ENCODE peak calls at places on chromosome X, in six cellular contexts. T is mesendoderm, S is tibial artery, W is heart right ventricle, X is cardiac muscle cell, F is A549. L is an unnamed sample. For H3K4me1, the result is how much of the 10 kb centered on the place peaks cover.

GRCh38 chrX:10636337-10636736 is 16.0 kb upstream of the MID1 start:
- DNase-seq in T (peak), S (peak), W (no peak), X (peak), F (peak), L (peak)

GRCh38 chrX:101483705-101484104 is 1.6 kb upstream of the ARMCX4 start:
- DNase-seq in T (peak), S (no peak), W (no peak), X (no peak), F (no peak), L (no peak)

GRCh38 chrX:112043997-112044396 is 38.6 kb downstream of the TRPC5 start:
- DNase-seq in T (peak), S (no peak), W (no peak), X (peak), F (peak), L (no peak)

GRCh38 chrX:115233497-115234219 is at the start of gene LRCH2:
- DNase-seq in T (peak), S (peak), W (peak), X (peak), F (no peak), L (peak)

GRCh38 chrX:40152173-40152705 is 54.5 kb upstream of the BCOR start:
- DNase-seq in T (peak), S (no peak), W (peak), X (no peak), F (no peak), L (no peak)

GRCh38 chrX:57772637-57773036 is 92.6 kb upstream of the NLRP2B start:
- DNase-seq in T (peak), S (no peak), W (no peak), X (no peak), F (peak), L (peak)

GRCh38 chrX:45750639-45751038 is 550.0 kb upstream of the DIPK2B start:
- DNase-seq in T (no peak), S (no peak), W (no peak), X (no peak), F (no peak), L (no peak)

GRCh38 chrX:22577181-22577580 is 304.5 kb downstream of the CBLL2 start:
- DNase-seq in T (no peak), S (no peak), W (no peak), X (no peak), F (peak), L (no peak)

GRCh38 chrX:42694260-42694815 is 83.6 kb downstream of the PPP1R2C start:
- DNase-seq in T (no peak), S (no peak), W (no peak), X (no peak), F (peak), L (no peak)

GRCh38 chrX:65758505-65758904 is 91.1 kb downstream of the MSN start:
- DNase-seq in T (no peak), S (no peak), W (no peak), X (no peak), F (no peak), L (no peak)

GRCh38 chrX:2374086-2374485 is 126.7 kb downstream of the DHRSX start:
- DNase-seq in T (no peak), S (no peak), W (no peak), X (peak), F (no peak), L (no peak)

GRCh38 chrX:143788265-143788664 is 67.7 kb upstream of the SPANXN2 start:
- DNase-seq in T (peak), S (no peak), W (no peak), X (peak), F (peak), L (no peak)

GRCh38 chrX:53729756-53730155 is 43.2 kb upstream of the HUWE1 start:
- DNase-seq in T (no peak), S (no peak), W (no peak), X (peak), F (no peak), L (no peak)

GRCh38 chrX:22559506-22559905 is 286.8 kb downstream of the CBLL2 start:
- DNase-seq in T (no peak), S (no peak), W (no peak), X (no peak), F (no peak), L (no peak)

GRCh38 chrX:20112022-20112421 is 4.7 kb downstream of the MAP7D2 start:
- DNase-seq in T (peak), S (no peak), W (no peak), X (no peak), F (no peak), L (no peak)

GRCh38 chrX:20118065-20118824 is 1.5 kb upstream of the MAP7D2 start:
- DNase-seq in T (no peak), S (no peak), W (no peak), X (no peak), F (peak), L (no peak)

GRCh38 chrX:20116575-20117240 is at the start of gene MAP7D2:
- DNase-seq in T (peak), S (no peak), W (no peak), X (no peak), F (peak), L (no peak)

GRCh38 chrX:20116087-20116574 is 576 bp downstream of the MAP7D2 start:
- DNase-seq in T (peak), S (no peak), W (no peak), X (no peak), F (peak), L (no peak)
- H3K4me3 ChIP-seq in T (no peak), S (peak), W (peak), X (peak), F (peak), L (no peak)

GRCh38 chrX:19793471-19793870 is 93.9 kb downstream of the SH3KBP1 start:
- DNase-seq in T (no peak), S (no peak), W (no peak), X (no peak), F (no peak), L (no peak)
- H3K4me1 ChIP-seq in T (under half), S (under half), W (under half), X (under half), F (under half), L (under half)

GRCh38 chrX:3791449-3791848 is 78.0 kb upstream of the PRKX start:
- DNase-seq in T (no peak), S (no peak), W (no peak), X (no peak), F (no peak), L (no peak)

DNA sequence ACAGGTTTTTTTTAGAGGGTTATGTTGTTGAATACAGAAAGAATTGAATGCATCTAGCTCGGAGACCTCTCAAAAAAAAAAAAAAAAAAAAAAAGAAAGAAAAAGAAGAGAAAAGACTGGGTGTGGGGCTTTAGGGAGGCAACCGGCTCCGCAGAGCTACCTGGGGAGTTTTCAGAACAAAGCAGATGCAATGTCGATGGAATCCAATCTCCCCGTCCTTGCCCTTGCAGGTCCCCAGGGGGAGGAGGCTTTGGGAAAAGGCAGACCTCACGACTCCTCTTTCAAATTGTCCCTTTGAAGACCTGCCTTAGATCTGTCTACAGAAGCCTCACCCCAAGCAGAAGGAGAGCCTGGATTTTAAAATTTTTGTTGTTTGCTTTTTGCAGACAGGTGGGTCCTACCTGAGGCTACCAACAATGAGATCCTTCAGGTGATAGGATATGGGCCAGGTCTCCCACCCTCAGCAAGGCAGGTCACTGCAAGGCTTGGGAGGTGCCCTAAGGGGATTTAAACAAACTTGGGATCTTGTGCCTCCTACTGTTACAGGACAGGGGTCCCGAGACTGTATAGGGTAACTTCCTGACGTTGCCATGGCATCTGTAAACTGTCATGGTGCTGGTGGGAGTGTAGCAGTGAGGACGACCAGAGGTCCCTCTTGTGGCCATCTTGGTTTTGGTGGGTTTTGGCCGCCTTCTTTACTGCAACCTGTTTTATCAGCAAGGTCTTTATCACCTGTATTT is 75.2 kb upstream of the PRKX start:
- DNase-seq in T (peak), S (no peak), W (no peak), X (no peak), F (no peak), L (peak)
- H3K4me3 ChIP-seq in T (no peak), S (no peak), W (no peak), X (no peak), F (no peak), L (no peak)

GRCh38 chrX:38985945-38986344 is 184.7 kb downstream of the MID1IP1 start:
- DNase-seq in T (no peak), S (no peak), W (no peak), X (no peak), F (no peak), L (no peak)
- H3K4me1 ChIP-seq in T (under half), S (under half), W (under half), X (under half), F (under half), L (under half)

DNA sequence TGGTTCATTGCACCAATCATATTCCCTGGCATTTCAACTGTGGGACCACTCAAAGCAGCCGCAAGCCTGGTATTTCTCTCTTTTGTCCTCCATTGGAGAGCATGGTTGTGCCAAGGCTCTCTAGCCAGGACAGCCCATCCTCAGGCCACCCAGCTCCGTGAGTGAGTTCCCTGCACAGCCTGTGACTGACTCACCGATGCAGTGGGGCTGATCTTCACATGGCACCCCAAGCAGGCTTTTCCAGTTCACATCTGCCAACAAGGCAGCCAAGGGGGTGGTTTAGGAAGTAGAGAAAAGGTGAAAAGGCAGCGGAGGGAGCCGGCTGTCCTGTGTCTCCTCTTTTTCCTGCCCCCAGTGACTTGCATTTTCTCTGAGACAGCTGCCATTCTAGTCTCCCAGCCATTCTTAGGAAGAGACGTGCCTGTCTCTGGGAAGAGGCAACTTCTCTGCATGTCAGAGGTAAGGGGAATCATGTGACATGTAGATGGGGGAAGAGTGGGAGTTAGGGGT is 69.2 kb downstream of the MID1IP1 start:
- DNase-seq in T (peak), S (no peak), W (no peak), X (no peak), F (no peak), L (no peak)
- H3K4me3 ChIP-seq in T (no peak), S (no peak), W (no peak), X (no peak), F (no peak), L (no peak)

GRCh38 chrX:73577368-73577767 is 14.4 kb downstream of the CHIC1 start:
- DNase-seq in T (peak), S (no peak), W (no peak), X (peak), F (peak), L (peak)
- H3K4me1 ChIP-seq in T (under half), S (under half), W (under half), X (under half), F (under half), L (under half)

GRCh38 chrX:153499258-153499657 is 4.5 kb downstream of the BGN start:
- DNase-seq in T (no peak), S (no peak), W (no peak), X (no peak), F (no peak), L (no peak)
- H3K4me3 ChIP-seq in T (no peak), S (peak), W (peak), X (no peak), F (no peak), L (no peak)

GRCh38 chrX:48714573-48714972 is 18.0 kb downstream of the SUV39H1 start:
- DNase-seq in T (no peak), S (no peak), W (no peak), X (no peak), F (no peak), L (no peak)

GRCh38 chrX:48715876-48716502 is 19.5 kb downstream of the SUV39H1 start:
- DNase-seq in T (no peak), S (no peak), W (no peak), X (no peak), F (no peak), L (no peak)

GRCh38 chrX:48715066-48715465 is 18.5 kb downstream of the SUV39H1 start:
- DNase-seq in T (no peak), S (no peak), W (no peak), X (peak), F (no peak), L (no peak)

GRCh38 chrX:48711929-48712505 is 15.5 kb downstream of the SUV39H1 start:
- DNase-seq in T (no peak), S (no peak), W (no peak), X (no peak), F (no peak), L (no peak)

GRCh38 chrX:48713847-48714246 is 17.3 kb downstream of the SUV39H1 start:
- DNase-seq in T (no peak), S (no peak), W (no peak), X (no peak), F (no peak), L (no peak)
- H3K4me1 ChIP-seq in T (under half), S (under half), W (under half), X (under half), F (under half), L (under half)

GRCh38 chrX:153725832-153726285 is 1.2 kb downstream of the ABCD1 start:
- DNase-seq in T (no peak), S (no peak), W (peak), X (no peak), F (no peak), L (no peak)
- H3K4me3 ChIP-seq in T (no peak), S (peak), W (peak), X (no peak), F (no peak), L (no peak)

L was measured in HAP-1.